ENCODE peak calls at places on chromosome 3, in seven cellular contexts. B is adipocyte; C is fibroblast of the aortic adventitia; S is nucleus accumbens; M is GM12892; G is HS-27A; E is stimulated activated CD8-positive, alpha-beta memory T cell treated with anti-CD3 and anti-CD28 coated beads, Interleukin-4, amount 100 ng/mL, for 48 hours. Y is an unnamed sample.

GRCh38 chr3:129881261-129881660 is 12.2 kb downstream of the TMCC1 start:
- DNase-seq in G (no peak), M (no peak), C (no peak), E (no peak), S (no peak), B (no peak), Y (no peak)

GRCh38 chr3:171156455-171157005 is 130.0 kb upstream of the SLC2A2 start:
- DNase-seq in C (peak), M (no peak), E (no peak), B (no peak), G (no peak), S (no peak), Y (no peak)

GRCh38 chr3:106518516-106518915 is 649.7 kb upstream of the CBLB start:
- DNase-seq in G (peak), B (peak), C (peak), E (no peak), M (no peak), S (no peak), Y (no peak)

GRCh38 chr3:10599444-10599843 is 94.1 kb upstream of the ATP2B2 start:
- DNase-seq in S (no peak), B (no peak), C (no peak), M (no peak), E (no peak), G (no peak), Y (no peak)

GRCh38 chr3:79521221-79521848 is 246.5 kb downstream of the ROBO1 start:
- DNase-seq in E (no peak), M (no peak), G (peak), C (peak), S (no peak), B (peak), Y (no peak)

GRCh38 chr3:80232760-80233159 is 465.0 kb upstream of the ROBO1 start:
- DNase-seq in E (no peak), M (no peak), S (no peak), C (peak), G (peak), B (peak), Y (no peak)

GRCh38 chr3:151816091-151816604 is 2.2 kb downstream of the AADAC start:
- DNase-seq in B (peak), M (no peak), E (no peak), G (no peak), S (no peak), C (peak), Y (no peak)

GRCh38 chr3:115961390-115961789 is 338.1 kb downstream of the GAP43 start:
- DNase-seq in S (no peak), B (peak), G (no peak), M (no peak), E (no peak), C (peak), Y (no peak)

GRCh38 chr3:53195066-53195450 is 34.0 kb downstream of the PRKCD start:
- DNase-seq in S (no peak), E (no peak), M (no peak), C (no peak), G (no peak), B (no peak), Y (no peak)

GRCh38 chr3:27939940-27940339 is 217.8 kb upstream of the EOMES start:
- DNase-seq in M (no peak), G (peak), S (no peak), C (peak), E (no peak), B (peak), Y (no peak)

GRCh38 chr3:72624656-72625055 is 223.6 kb downstream of the SHQ1 start:
- DNase-seq in S (no peak), E (no peak), M (no peak), G (no peak), C (no peak), B (no peak), Y (no peak)

GRCh38 chr3:42192334-42193200 is 73.4 kb downstream of the CCK start:
- DNase-seq in E (no peak), G (no peak), S (no peak), C (no peak), M (no peak), B (peak), Y (no peak)

GRCh38 chr3:191051037-191051436 is 148.0 kb upstream of the OSTN start:
- DNase-seq in G (no peak), S (no peak), B (peak), E (no peak), C (peak), M (no peak), Y (no peak)

GRCh38 chr3:46314517-46314916 is 39.4 kb upstream of the CCR2 start:
- DNase-seq in G (no peak), S (no peak), E (no peak), M (no peak), B (no peak), C (no peak), Y (no peak)

GRCh38 chr3:32306072-32306471 is 67.6 kb downstream of the CMTM8 start:
- DNase-seq in E (no peak), G (no peak), C (no peak), B (no peak), M (no peak), S (no peak), Y (no peak)

GRCh38 chr3:194955546-194955945 is 269.9 kb downstream of the FAM43A start:
- DNase-seq in M (no peak), C (no peak), B (no peak), G (no peak), S (no peak), E (no peak), Y (no peak)

GRCh38 chr3:9205345-9206143 is 43.9 kb downstream of the SRGAP3 start:
- DNase-seq in B (no peak), E (no peak), S (no peak), C (no peak), G (no peak), M (peak), Y (no peak)

GRCh38 chr3:65912647-65913046 is 126.1 kb downstream of the MAGI1 start:
- DNase-seq in M (no peak), C (no peak), E (no peak), B (no peak), S (no peak), G (no peak), Y (no peak)

GRCh38 chr3:137468446-137468845 is 295.7 kb upstream of the SOX14 start:
- DNase-seq in E (no peak), C (no peak), G (no peak), B (no peak), S (no peak), M (no peak), Y (no peak)

GRCh38 chr3:106336619-106337018 is 467.8 kb upstream of the CBLB start:
- DNase-seq in M (no peak), S (no peak), E (no peak), G (no peak), B (no peak), C (no peak), Y (no peak)

GRCh38 chr3:129343643-129344360 is 65.1 kb downstream of the HMCES start:
- DNase-seq in C (peak), S (no peak), B (peak), M (no peak), E (peak), G (no peak), Y (no peak)

GRCh38 chr3:26622634-26623408 is at the start of gene LRRC3B:
- DNase-seq in M (peak), E (no peak), G (no peak), S (peak), B (no peak), C (no peak), Y (no peak)

GRCh38 chr3:45993421-45994027 is 2.1 kb downstream of the FYCO1 start:
- DNase-seq in E (no peak), M (no peak), B (no peak), C (no peak), S (no peak), G (no peak), Y (peak)

GRCh38 chr3:79018671-79019136 is 749.1 kb downstream of the ROBO1 start:
- DNase-seq in C (peak), M (no peak), S (peak), G (no peak), E (peak), B (peak), Y (no peak)

GRCh38 chr3:195697582-195698324 is 23.0 kb upstream of the MUC20 start:
- DNase-seq in B (peak), M (no peak), S (no peak), E (no peak), G (peak), C (peak), Y (no peak)

GRCh38 chr3:156536524-156537316 is 18.2 kb downstream of the SSR3 start:
- DNase-seq in M (no peak), S (no peak), G (no peak), C (peak), E (no peak), B (peak), Y (no peak)

GRCh38 chr3:152299243-152299976 is 30.7 kb downstream of the MBNL1 start:
- DNase-seq in M (no peak), G (no peak), C (no peak), S (no peak), B (no peak), E (no peak), Y (peak)

GRCh38 chr3:120339362-120339761 is 9.8 kb downstream of the LRRC58 start:
- DNase-seq in E (no peak), S (no peak), G (no peak), M (no peak), B (no peak), C (no peak), Y (no peak)

GRCh38 chr3:85726241-85726640 is 767.5 kb downstream of the CADM2 start:
- DNase-seq in S (no peak), E (no peak), G (no peak), M (no peak), B (no peak), C (no peak), Y (no peak)

GRCh38 chr3:38707730-38708129 is 58.2 kb upstream of the SCN5A start:
- DNase-seq in E (no peak), B (no peak), C (no peak), S (no peak), M (no peak), G (no peak), Y (no peak)

GRCh38 chr3:58560771-58561311 is 16.4 kb downstream of the FAM107A start:
- DNase-seq in S (no peak), B (peak), E (no peak), C (peak), M (no peak), G (peak), Y (no peak)

GRCh38 chr3:197882580-197882979 is 67.4 kb upstream of the RPL35A start:
- DNase-seq in G (no peak), M (no peak), E (no peak), C (no peak), S (no peak), B (no peak), Y (no peak)

GRCh38 chr3:187040637-187041361 is 98.5 kb downstream of the RPL39L start:
- DNase-seq in G (no peak), B (peak), S (no peak), C (peak), M (no peak), E (no peak), Y (no peak)

GRCh38 chr3:149245738-149246451 is 24.3 kb upstream of the CP start:
- DNase-seq in M (no peak), B (peak), S (no peak), C (peak), E (no peak), G (no peak), Y (no peak)

GRCh38 chr3:172808969-172809546 is 58.5 kb downstream of the ECT2 start:
- DNase-seq in S (no peak), B (peak), M (no peak), G (no peak), C (peak), E (no peak), Y (no peak)

GRCh38 chr3:59290358-59290757 is 240.5 kb upstream of the CFAP20DC start:
- DNase-seq in B (no peak), S (no peak), G (no peak), E (no peak), C (no peak), M (no peak), Y (no peak)

GRCh38 chr3:13072239-13073041 is 789 bp downstream of the IQSEC1 start:
- DNase-seq in S (peak), C (no peak), M (no peak), B (peak), E (no peak), G (no peak), Y (no peak)

GRCh38 chr3:193240850-193241706 is at the start of gene PLAAT1:
- DNase-seq in M (peak), E (peak), G (no peak), S (peak), B (peak), C (peak), Y (no peak)

GRCh38 chr3:77014236-77014635 is 25.7 kb upstream of the ROBO2 start:
- DNase-seq in M (no peak), G (no peak), S (no peak), B (no peak), E (no peak), C (no peak), Y (no peak)

Y was measured in CD4-positive, CD25-positive, alpha-beta regulatory T cell.